ENCODE peak calls at places on chromosomes 12 and 14, in four cellular contexts. S is uterus, L is heart left ventricle, M is esophagus squamous epithelium. V is an unnamed sample. For H3K36me3 and H3K4me1, the result is how much of the 10 kb centered on the place peaks cover.

GRCh38 chr12:82981150-82981549 is 294.4 kb downstream of the TMTC2 start:
- DNase-seq in S (no peak), M (no peak), L (no peak), V (no peak)

GRCh38 chr14:88142990-88143389 is 138.1 kb downstream of the GPR65 start:
- DNase-seq in M (no peak), S (no peak), L (no peak), V (no peak)

GRCh38 chr12:124109760-124110159 is 136.7 kb downstream of the ZNF664 start:
- DNase-seq in M (no peak), L (no peak), S (no peak), V (no peak)

GRCh38 chr14:22646570-22647254 is 2.6 kb upstream of the OR6J1 start:
- DNase-seq in M (no peak), S (no peak), L (no peak), V (no peak)

GRCh38 chr14:24068711-24069410 is 2.5 kb upstream of the CPNE6 start:
- DNase-seq in S (no peak), M (no peak), L (no peak), V (no peak)

GRCh38 chr14:57712698-57713097 is 153.2 kb downstream of the SLC35F4 start:
- DNase-seq in L (no peak), M (no peak), S (no peak), V (no peak)

GRCh38 chr12:1464925-1465324 is 129.5 kb downstream of the FBXL14 start:
- DNase-seq in S (no peak), L (no peak), M (no peak), V (no peak)

GRCh38 chr12:100265732-100266131 is 1.1 kb downstream of the DEPDC4 start:
- DNase-seq in S (no peak), L (no peak), M (no peak), V (no peak)

GRCh38 chr14:101397206-101397605 is 164.1 kb upstream of the DIO3 start:
- DNase-seq in L (no peak), S (no peak), M (no peak), V (no peak)

GRCh38 chr12:121214171-121214777 is 4.3 kb downstream of the P2RX4 start:
- DNase-seq in L (no peak), M (no peak), S (no peak), V (no peak)

GRCh38 chr14:95256011-95256775 is 63.5 kb downstream of the CLMN start:
- DNase-seq in M (no peak), L (no peak), S (no peak), V (no peak)

GRCh38 chr12:23760495-23760894 is 189.0 kb downstream of the SOX5 start:
- DNase-seq in M (no peak), S (no peak), L (no peak), V (no peak)

GRCh38 chr12:44960856-44961255 is 84.7 kb upstream of the NELL2 start:
- DNase-seq in L (no peak), S (no peak), M (no peak), V (no peak)

GRCh38 chr12:123713398-123714301 is 1.5 kb downstream of the ATP6V0A2 start:
- DNase-seq in S (no peak), L (no peak), M (no peak), V (no peak)

GRCh38 chr12:122072031-122072970 is 6.3 kb upstream of the MLXIP start:
- DNase-seq in M (no peak), L (peak), S (peak), V (peak)

GRCh38 chr14:103129301-103130016 is 6.2 kb downstream of the TNFAIP2 start:
- DNase-seq in M (no peak), L (peak), S (no peak), V (no peak)

GRCh38 chr12:68614772-68615171 is 4.1 kb downstream of the RAP1B start:
- DNase-seq in L (no peak), S (no peak), M (no peak), V (no peak)

GRCh38 chr12:75876843-75877587 is 154.6 kb downstream of the PHLDA1 start:
- DNase-seq in L (no peak), M (no peak), S (no peak), V (no peak)

GRCh38 chr12:115423546-115423987 is 739.6 kb upstream of the TBX3 start:
- DNase-seq in M (no peak), L (no peak), S (no peak), V (no peak)

GRCh38 chr12:125092872-125093680 is 27.8 kb downstream of the AACS start:
- DNase-seq in L (peak), M (no peak), S (no peak), V (no peak)

GRCh38 chr12:9068600-9068999 is 47.1 kb downstream of the A2M start:
- DNase-seq in M (no peak), S (no peak), L (no peak), V (no peak)

GRCh38 chr12:9065607-9065856 is 50.2 kb downstream of the A2M start:
- DNase-seq in L (no peak), S (no peak), M (no peak), V (no peak)

GRCh38 chr12:9064815-9065606 is 50.7 kb downstream of the A2M start:
- DNase-seq in L (peak), M (no peak), S (peak), V (no peak)

GRCh38 chr12:9066183-9066623 is 49.5 kb downstream of the A2M start:
- DNase-seq in L (no peak), S (no peak), M (no peak), V (no peak)

GRCh38 chr12:9066755-9067433 is 48.8 kb downstream of the A2M start:
- DNase-seq in M (no peak), L (no peak), S (no peak), V (no peak)
- H3K36me3 ChIP-seq in M (under half), L (half or more), S (under half), V (under half)

GRCh38 chr14:54665938-54666337 is 99.0 kb downstream of the SAMD4A start:
- DNase-seq in M (no peak), L (no peak), S (no peak), V (no peak)

GRCh38 chr14:54667764-54668163 is 100.8 kb downstream of the SAMD4A start:
- DNase-seq in L (no peak), M (no peak), S (no peak), V (no peak)

GRCh38 chr14:54669759-54670630 is 103.1 kb downstream of the SAMD4A start:
- DNase-seq in L (no peak), M (no peak), S (peak), V (no peak)

GRCh38 chr14:54664961-54665360 is 98.0 kb downstream of the SAMD4A start:
- DNase-seq in S (no peak), M (no peak), L (no peak), V (no peak)

GRCh38 chr14:54667026-54667744 is 100.3 kb downstream of the SAMD4A start:
- DNase-seq in M (no peak), L (no peak), S (no peak), V (no peak)
- H3K4me1 ChIP-seq in M (under half), L (half or more), S (under half), V (under half)

GRCh38 chr12:46004715-46005114 is 14.3 kb upstream of the SCAF11 start:
- DNase-seq in S (no peak), M (no peak), L (no peak), V (no peak)
- TF ChIP-seq CTCF in S (no peak), M (no peak), L (no peak), V (no peak)

GRCh38 chr12:128810182-128811127 is 13.3 kb downstream of the SLC15A4 start:
- DNase-seq in S (no peak), L (peak), M (no peak), V (no peak)
- H3K36me3 ChIP-seq in S (under half), L (half or more), M (under half), V (under half)

GRCh38 chr14:77041837-77042557 is 13.5 kb upstream of the IRF2BPL start:
- DNase-seq in L (peak), S (peak), M (no peak), V (peak)
- H3K4me1 ChIP-seq in L (half or more), S (under half), M (half or more), V (half or more)

V was measured in thoracic aorta.